ENCODE peak calls at places on chromosomes 2 and 18, in seven cellular contexts. T is fibroblast of villous mesenchyme, O is KBM-7, G is NCI-H524 treated with DMSO at 0.1 percent for 48 hours, U is Daoy, R is heart right ventricle, C is NCI-H774. F is an unnamed sample.

GRCh38 chr18:59718108-59719057 is 21.2 kb upstream of the CCBE1 start:
- DNase-seq in T (peak; percentile 78), C (no peak), O (no peak), U (peak; percentile 86), R (no peak), G (no peak), F (no peak)

GRCh38 chr2:222722327-222722946 is 51.0 kb downstream of the MOGAT1 start:
- DNase-seq in R (no peak), G (no peak), C (no peak), O (no peak), T (peak; percentile 88), U (no peak), F (peak; percentile 34)

GRCh38 chr2:75241696-75242095 is 42.4 kb upstream of the TACR1 start:
- DNase-seq in T (peak; percentile 33), U (peak; percentile 11), C (no peak), G (no peak), O (peak; percentile 58), R (no peak), F (no peak)

GRCh38 chr2:30421551-30422436 is 25.3 kb upstream of the LCLAT1 start:
- DNase-seq in R (no peak), G (no peak), O (no peak), C (no peak), U (peak; percentile 41), T (peak; percentile 79), F (no peak)

GRCh38 chr2:9737053-9737875 is 106.0 kb upstream of the TAF1B start:
- DNase-seq in R (no peak), T (peak; percentile 26), U (no peak), G (no peak), O (peak; percentile 28), C (no peak), F (no peak)

GRCh38 chr2:23900927-23901322 is 26.0 kb downstream of the ATAD2B start:
- DNase-seq in U (peak; percentile 39), O (no peak), R (no peak), C (no peak), T (peak; percentile 96), G (no peak), F (no peak)

GRCh38 chr18:75544496-75544895 is 117.0 kb upstream of the SMIM21 start:
- DNase-seq in C (no peak), O (no peak), T (peak; percentile 62), R (no peak), U (peak; percentile 77), G (no peak), F (no peak)

GRCh38 chr2:174334781-174335604 is at the start of gene SP9:
- DNase-seq in G (no peak), U (peak; percentile 83), O (no peak), R (no peak), C (no peak), T (no peak), F (no peak)

GRCh38 chr2:86035883-86036789 is 69.5 kb downstream of the POLR1A start:
- DNase-seq in G (peak; percentile 92), R (peak; percentile 75), O (peak; percentile 90), U (peak; percentile 88), C (peak; percentile 73), T (peak; percentile 93), F (peak; percentile 83)